ENCODE peak calls at places on chromosomes 1 and 21, in seven cellular contexts. One of them, this sample, is unnamed.

GRCh38 chr1:59146651-59147358 is 150.1 kb upstream of the FGGY start:
- DNase-seq in H54: peak
- DNase-seq in kidney: peak
- DNase-seq in CD8-positive, alpha-beta memory T cell: peak
- DNase-seq in AG09309: no peak
- DNase-seq in stimulated activated CD4-positive, alpha-beta T cell treated with anti-CD3 and anti-CD28 coated beads, Interleukin-15, amount 100 ng/mL, for 24 hours: peak
- DNase-seq in amniotic stem cell: no peak
- DNase-seq in this sample: peak

GRCh38 chr21:33109574-33110339 is 39.8 kb downstream of the OLIG1 start:
- DNase-seq in kidney: no peak
- DNase-seq in CD8-positive, alpha-beta memory T cell: no peak
- DNase-seq in H54: no peak
- DNase-seq in stimulated activated CD4-positive, alpha-beta T cell treated with anti-CD3 and anti-CD28 coated beads, Interleukin-15, amount 100 ng/mL, for 24 hours: peak
- DNase-seq in amniotic stem cell: no peak
- DNase-seq in AG09309: no peak
- DNase-seq in this sample: no peak

GRCh38 chr1:41872074-41872473 is 46.6 kb downstream of the HIVEP3 start:
- DNase-seq in AG09309: no peak
- DNase-seq in stimulated activated CD4-positive, alpha-beta T cell treated with anti-CD3 and anti-CD28 coated beads, Interleukin-15, amount 100 ng/mL, for 24 hours: no peak
- DNase-seq in kidney: no peak
- DNase-seq in CD8-positive, alpha-beta memory T cell: no peak
- DNase-seq in amniotic stem cell: no peak
- DNase-seq in H54: no peak
- DNase-seq in this sample: no peak

GRCh38 chr1:33248244-33248643 is 8.0 kb upstream of the ZNF362 start:
- DNase-seq in kidney: no peak
- DNase-seq in CD8-positive, alpha-beta memory T cell: no peak
- DNase-seq in H54: no peak
- DNase-seq in stimulated activated CD4-positive, alpha-beta T cell treated with anti-CD3 and anti-CD28 coated beads, Interleukin-15, amount 100 ng/mL, for 24 hours: no peak
- DNase-seq in AG09309: no peak
- DNase-seq in amniotic stem cell: no peak
- DNase-seq in this sample: no peak

GRCh38 chr1:85137660-85138059 is 63.2 kb downstream of the SYDE2 start:
- DNase-seq in amniotic stem cell: no peak
- DNase-seq in AG09309: no peak
- DNase-seq in stimulated activated CD4-positive, alpha-beta T cell treated with anti-CD3 and anti-CD28 coated beads, Interleukin-15, amount 100 ng/mL, for 24 hours: no peak
- DNase-seq in H54: no peak
- DNase-seq in kidney: peak
- DNase-seq in CD8-positive, alpha-beta memory T cell: no peak
- DNase-seq in this sample: no peak

GRCh38 chr1:50332941-50333594 is 90.2 kb downstream of the DMRTA2 start:
- DNase-seq in stimulated activated CD4-positive, alpha-beta T cell treated with anti-CD3 and anti-CD28 coated beads, Interleukin-15, amount 100 ng/mL, for 24 hours: peak
- DNase-seq in H54: peak
- DNase-seq in AG09309: no peak
- DNase-seq in CD8-positive, alpha-beta memory T cell: peak
- DNase-seq in amniotic stem cell: no peak
- DNase-seq in kidney: peak
- DNase-seq in this sample: no peak

GRCh38 chr1:97820470-97821188 is 100.2 kb downstream of the DPYD start:
- DNase-seq in H54: no peak
- DNase-seq in CD8-positive, alpha-beta memory T cell: no peak
- DNase-seq in AG09309: no peak
- DNase-seq in kidney: no peak
- DNase-seq in stimulated activated CD4-positive, alpha-beta T cell treated with anti-CD3 and anti-CD28 coated beads, Interleukin-15, amount 100 ng/mL, for 24 hours: no peak
- DNase-seq in amniotic stem cell: no peak
- DNase-seq in this sample: no peak

GRCh38 chr1:115976062-115976899 is at the start of gene SLC22A15:
- DNase-seq in CD8-positive, alpha-beta memory T cell: peak
- DNase-seq in H54: peak
- DNase-seq in AG09309: no peak
- DNase-seq in kidney: peak
- DNase-seq in amniotic stem cell: no peak
- DNase-seq in stimulated activated CD4-positive, alpha-beta T cell treated with anti-CD3 and anti-CD28 coated beads, Interleukin-15, amount 100 ng/mL, for 24 hours: peak
- DNase-seq in this sample: peak

GRCh38 chr1:81042225-81042624 is 758.5 kb upstream of the ADGRL2 start:
- DNase-seq in H54: no peak
- DNase-seq in AG09309: no peak
- DNase-seq in stimulated activated CD4-positive, alpha-beta T cell treated with anti-CD3 and anti-CD28 coated beads, Interleukin-15, amount 100 ng/mL, for 24 hours: no peak
- DNase-seq in CD8-positive, alpha-beta memory T cell: no peak
- DNase-seq in amniotic stem cell: no peak
- DNase-seq in kidney: no peak
- DNase-seq in this sample: no peak

GRCh38 chr1:228304225-228304624 is 96.4 kb downstream of the OBSCN start:
- DNase-seq in stimulated activated CD4-positive, alpha-beta T cell treated with anti-CD3 and anti-CD28 coated beads, Interleukin-15, amount 100 ng/mL, for 24 hours: no peak
- DNase-seq in AG09309: no peak
- DNase-seq in kidney: peak
- DNase-seq in H54: no peak
- DNase-seq in amniotic stem cell: no peak
- DNase-seq in CD8-positive, alpha-beta memory T cell: no peak
- DNase-seq in this sample: no peak